ENCODE peak calls at places on chromosomes 16 and 17, in five cellular contexts. One of them, this sample, is unnamed.

GRCh38 chr16:84618428-84619102 is 687 bp upstream of the COTL1 start:
- DNase-seq in tibial artery: peak
- DNase-seq in HFF-Myc: peak
- DNase-seq in endothelial cell: no peak
- DNase-seq in AG10803: peak
- DNase-seq in this sample: no peak

GRCh38 chr16:11101283-11101682 is 154.7 kb downstream of the SOCS1 start:
- DNase-seq in tibial artery: no peak
- DNase-seq in HFF-Myc: no peak
- DNase-seq in endothelial cell: no peak
- DNase-seq in AG10803: no peak
- DNase-seq in this sample: no peak

GRCh38 chr16:81679721-81680430 is 99.2 kb upstream of the PLCG2 start:
- DNase-seq in tibial artery: no peak
- DNase-seq in HFF-Myc: no peak
- DNase-seq in endothelial cell: no peak
- DNase-seq in AG10803: no peak
- DNase-seq in this sample: no peak

GRCh38 chr16:29789775-29790182 is 772 bp upstream of the KIF22 start:
- DNase-seq in tibial artery: no peak
- DNase-seq in HFF-Myc: no peak
- DNase-seq in endothelial cell: no peak
- DNase-seq in AG10803: no peak
- DNase-seq in this sample: no peak

GRCh38 chr16:77064037-77064436 is 127.0 kb upstream of the MON1B start:
- DNase-seq in tibial artery: no peak
- DNase-seq in HFF-Myc: no peak
- DNase-seq in endothelial cell: no peak
- DNase-seq in AG10803: no peak
- DNase-seq in this sample: no peak

GRCh38 chr16:83110221-83110768 is 483.5 kb downstream of the CDH13 start:
- DNase-seq in tibial artery: no peak
- DNase-seq in HFF-Myc: no peak
- DNase-seq in endothelial cell: no peak
- DNase-seq in AG10803: peak
- DNase-seq in this sample: no peak

GRCh38 chr17:56125830-56126819 is 27.1 kb upstream of the ANKFN1 start:
- DNase-seq in tibial artery: no peak
- DNase-seq in HFF-Myc: peak
- DNase-seq in endothelial cell: peak
- DNase-seq in AG10803: peak
- DNase-seq in this sample: peak

GRCh38 chr17:62696256-62696655 is 68.8 kb downstream of the MRC2 start:
- DNase-seq in tibial artery: no peak
- DNase-seq in HFF-Myc: no peak
- DNase-seq in endothelial cell: no peak
- DNase-seq in AG10803: peak
- DNase-seq in this sample: no peak

GRCh38 chr17:79919164-79919585 is 79.9 kb upstream of the CBX4 start:
- DNase-seq in tibial artery: peak
- DNase-seq in HFF-Myc: no peak
- DNase-seq in endothelial cell: no peak
- DNase-seq in AG10803: peak
- DNase-seq in this sample: no peak

GRCh38 chr16:30541502-30542329 is 7.1 kb upstream of the ZNF747 start:
- DNase-seq in tibial artery: no peak
- DNase-seq in HFF-Myc: no peak
- DNase-seq in endothelial cell: no peak
- DNase-seq in AG10803: peak
- DNase-seq in this sample: no peak

GRCh38 chr17:63445571-63446217 is 412 bp downstream of the CYB561 start:
- DNase-seq in tibial artery: no peak
- DNase-seq in HFF-Myc: no peak
- DNase-seq in endothelial cell: peak
- DNase-seq in AG10803: no peak
- DNase-seq in this sample: no peak

GRCh38 chr17:65279456-65279855 is 142.3 kb downstream of the RGS9 start:
- DNase-seq in tibial artery: no peak
- DNase-seq in HFF-Myc: no peak
- DNase-seq in endothelial cell: no peak
- DNase-seq in AG10803: no peak
- DNase-seq in this sample: no peak

GRCh38 chr16:81035975-81036750 is 521 bp downstream of the ATMIN start:
- DNase-seq in tibial artery: peak
- DNase-seq in HFF-Myc: no peak
- DNase-seq in endothelial cell: peak
- DNase-seq in AG10803: peak
- DNase-seq in this sample: peak

GRCh38 chr16:77963185-77964044 is 58.9 kb upstream of the CLEC3A start:
- DNase-seq in tibial artery: no peak
- DNase-seq in HFF-Myc: no peak
- DNase-seq in endothelial cell: no peak
- DNase-seq in AG10803: no peak
- DNase-seq in this sample: no peak

GRCh38 chr16:68345351-68345810 is 34.6 kb downstream of the PRMT7 start:
- DNase-seq in tibial artery: no peak
- DNase-seq in HFF-Myc: no peak
- DNase-seq in endothelial cell: no peak
- DNase-seq in AG10803: no peak
- DNase-seq in this sample: no peak

GRCh38 chr16:69934751-69935150 is 16.4 kb upstream of the CLEC18A start:
- DNase-seq in tibial artery: no peak
- DNase-seq in HFF-Myc: no peak
- DNase-seq in endothelial cell: no peak
- DNase-seq in AG10803: no peak
- DNase-seq in this sample: no peak

GRCh38 chr16:77869997-77870813 is 81.8 kb downstream of the VAT1L start:
- DNase-seq in tibial artery: peak
- DNase-seq in HFF-Myc: no peak
- DNase-seq in endothelial cell: no peak
- DNase-seq in AG10803: peak
- DNase-seq in this sample: no peak

GRCh38 chr17:59897090-59897489 is 4.2 kb downstream of the RPS6KB1 start:
- DNase-seq in tibial artery: no peak
- DNase-seq in HFF-Myc: no peak
- DNase-seq in endothelial cell: no peak
- DNase-seq in AG10803: peak
- DNase-seq in this sample: no peak

GRCh38 chr17:65181237-65182061 is 44.3 kb downstream of the RGS9 start:
- DNase-seq in tibial artery: no peak
- DNase-seq in HFF-Myc: no peak
- DNase-seq in endothelial cell: no peak
- DNase-seq in AG10803: no peak
- DNase-seq in this sample: no peak

GRCh38 chr17:43020789-43021738 is 1.1 kb downstream of the VAT1 start:
- DNase-seq in tibial artery: peak
- DNase-seq in HFF-Myc: no peak
- DNase-seq in endothelial cell: peak
- DNase-seq in AG10803: peak
- DNase-seq in this sample: peak

GRCh38 chr16:24318670-24319069 is 62.5 kb downstream of the CACNG3 start:
- DNase-seq in tibial artery: no peak
- DNase-seq in HFF-Myc: no peak
- DNase-seq in endothelial cell: no peak
- DNase-seq in AG10803: no peak
- DNase-seq in this sample: no peak

GRCh38 chr16:30875881-30876791 is 17.7 kb downstream of the BCL7C start:
- DNase-seq in tibial artery: no peak
- DNase-seq in HFF-Myc: no peak
- DNase-seq in endothelial cell: peak
- DNase-seq in AG10803: peak
- DNase-seq in this sample: no peak

GRCh38 chr17:81039096-81039495 is 4.1 kb downstream of the BAIAP2 start:
- DNase-seq in tibial artery: no peak
- DNase-seq in HFF-Myc: no peak
- DNase-seq in endothelial cell: no peak
- DNase-seq in AG10803: no peak
- DNase-seq in this sample: no peak

GRCh38 chr17:73015722-73016276 is 76.7 kb downstream of the SLC39A11 start:
- DNase-seq in tibial artery: no peak
- DNase-seq in HFF-Myc: no peak
- DNase-seq in endothelial cell: no peak
- DNase-seq in AG10803: no peak
- DNase-seq in this sample: no peak

GRCh38 chr16:23296994-23297393 is 5.1 kb upstream of the SCNN1B start:
- DNase-seq in tibial artery: no peak
- DNase-seq in HFF-Myc: no peak
- DNase-seq in endothelial cell: no peak
- DNase-seq in AG10803: no peak
- DNase-seq in this sample: no peak

GRCh38 chr17:182164-182751 is 808 bp upstream of the DOC2B start:
- DNase-seq in tibial artery: no peak
- DNase-seq in HFF-Myc: no peak
- DNase-seq in endothelial cell: no peak
- DNase-seq in AG10803: no peak
- DNase-seq in this sample: no peak

GRCh38 chr17:81477173-81477572 is 35.4 kb downstream of the ACTG1 start:
- DNase-seq in tibial artery: no peak
- DNase-seq in HFF-Myc: no peak
- DNase-seq in endothelial cell: no peak
- DNase-seq in AG10803: no peak
- DNase-seq in this sample: no peak

GRCh38 chr17:44223574-44224046 is 4.1 kb upstream of the UBTF start:
- DNase-seq in tibial artery: no peak
- DNase-seq in HFF-Myc: no peak
- DNase-seq in endothelial cell: no peak
- DNase-seq in AG10803: peak
- DNase-seq in this sample: no peak

GRCh38 chr17:49557204-49558024 is 18.3 kb upstream of the NXPH3 start:
- DNase-seq in tibial artery: peak
- DNase-seq in HFF-Myc: no peak
- DNase-seq in endothelial cell: peak
- DNase-seq in AG10803: peak
- DNase-seq in this sample: no peak

GRCh38 chr16:23327836-23328235 is 25.7 kb downstream of the SCNN1B start:
- DNase-seq in tibial artery: no peak
- DNase-seq in HFF-Myc: no peak
- DNase-seq in endothelial cell: no peak
- DNase-seq in AG10803: no peak
- DNase-seq in this sample: no peak

GRCh38 chr17:80738987-80739730 is 194.5 kb downstream of the RPTOR start:
- DNase-seq in tibial artery: no peak
- DNase-seq in HFF-Myc: no peak
- DNase-seq in endothelial cell: no peak
- DNase-seq in AG10803: no peak
- DNase-seq in this sample: no peak

GRCh38 chr16:9840761-9841665 is 341.2 kb downstream of the GRIN2A start:
- DNase-seq in tibial artery: no peak
- DNase-seq in HFF-Myc: no peak
- DNase-seq in endothelial cell: no peak
- DNase-seq in AG10803: no peak
- DNase-seq in this sample: no peak

GRCh38 chr16:73062640-73063283 is 14.8 kb upstream of the ZFHX3 start:
- DNase-seq in tibial artery: peak
- DNase-seq in HFF-Myc: no peak
- DNase-seq in endothelial cell: no peak
- DNase-seq in AG10803: no peak
- DNase-seq in this sample: no peak

GRCh38 chr16:54266363-54266955 is 20.1 kb downstream of the IRX3 start:
- DNase-seq in tibial artery: peak
- DNase-seq in HFF-Myc: no peak
- DNase-seq in endothelial cell: no peak
- DNase-seq in AG10803: peak
- DNase-seq in this sample: no peak

GRCh38 chr16:85436207-85436606 is 176.9 kb upstream of the GSE1 start:
- DNase-seq in tibial artery: no peak
- DNase-seq in HFF-Myc: no peak
- DNase-seq in endothelial cell: no peak
- DNase-seq in AG10803: no peak
- DNase-seq in this sample: no peak

GRCh38 chr17:8151120-8151640 is 1.0 kb downstream of the PER1 start:
- DNase-seq in tibial artery: peak
- DNase-seq in HFF-Myc: no peak
- DNase-seq in endothelial cell: peak
- DNase-seq in AG10803: peak
- DNase-seq in this sample: peak

GRCh38 chr17:34672176-34672785 is 92.9 kb downstream of the TMEM132E start:
- DNase-seq in tibial artery: no peak
- DNase-seq in HFF-Myc: no peak
- DNase-seq in endothelial cell: no peak
- DNase-seq in AG10803: no peak
- DNase-seq in this sample: peak

GRCh38 chr17:56948491-56948890 is 12.4 kb downstream of the COIL start:
- DNase-seq in tibial artery: no peak
- DNase-seq in HFF-Myc: no peak
- DNase-seq in endothelial cell: no peak
- DNase-seq in AG10803: peak
- DNase-seq in this sample: no peak

GRCh38 chr17:35769895-35770486 is 9.3 kb downstream of the C17orf50 start:
- DNase-seq in tibial artery: no peak
- DNase-seq in HFF-Myc: no peak
- DNase-seq in endothelial cell: no peak
- DNase-seq in AG10803: no peak
- DNase-seq in this sample: no peak
- TF ChIP-seq CTCF in tibial artery: no peak
- TF ChIP-seq CTCF in HFF-Myc: peak
- TF ChIP-seq CTCF in endothelial cell: peak
- TF ChIP-seq CTCF in AG10803: no peak
- TF ChIP-seq CTCF in this sample: no peak

GRCh38 chr16:61014869-61015268 is 1021.4 kb downstream of the CDH8 start:
- DNase-seq in tibial artery: no peak
- DNase-seq in HFF-Myc: no peak
- DNase-seq in endothelial cell: peak
- DNase-seq in AG10803: no peak
- DNase-seq in this sample: no peak
- TF ChIP-seq CTCF in tibial artery: no peak
- TF ChIP-seq CTCF in HFF-Myc: no peak
- TF ChIP-seq CTCF in endothelial cell: no peak
- TF ChIP-seq CTCF in AG10803: no peak
- TF ChIP-seq CTCF in this sample: peak

GRCh38 chr17:76384222-76384986 is at the start of gene SPHK1:
- DNase-seq in tibial artery: peak
- DNase-seq in HFF-Myc: no peak
- DNase-seq in endothelial cell: peak
- DNase-seq in AG10803: peak
- DNase-seq in this sample: peak
- TF ChIP-seq CTCF in tibial artery: no peak
- TF ChIP-seq CTCF in HFF-Myc: no peak
- TF ChIP-seq CTCF in endothelial cell: no peak
- TF ChIP-seq CTCF in AG10803: no peak
- TF ChIP-seq CTCF in this sample: no peak

GRCh38 chr17:75240394-75241142 is 20.8 kb downstream of the GGA3 start:
- DNase-seq in tibial artery: no peak
- DNase-seq in HFF-Myc: no peak
- DNase-seq in endothelial cell: peak
- DNase-seq in AG10803: peak
- DNase-seq in this sample: no peak
- TF ChIP-seq CTCF in tibial artery: no peak
- TF ChIP-seq CTCF in HFF-Myc: peak
- TF ChIP-seq CTCF in endothelial cell: peak
- TF ChIP-seq CTCF in AG10803: peak
- TF ChIP-seq CTCF in this sample: peak